ENCODE peak calls at places on chromosomes 4 and X, in seven cellular contexts. M is Peyer's patch, E is substantia nigra, D is GM23248, L is GM23338, S is adrenal gland, P is fibroblast of lung. R is an unnamed sample.

GRCh38 chr4:161222889-161223288 is 940.9 kb downstream of the FSTL5 start:
- DNase-seq in S (no peak), M (no peak), D (no peak), P (no peak), E (no peak), L (no peak), R (no peak)

GRCh38 chr4:185534850-185535761 is at the start of gene PDLIM3:
- DNase-seq in D (peak; percentile 51), L (peak; percentile 87), M (peak; percentile 55), S (peak; percentile 44), P (peak; percentile 60), E (peak; percentile 20), R (peak; percentile 58)

GRCh38 chrX:42519666-42520231 is 258.2 kb downstream of the PPP1R2C start:
- DNase-seq in M (no peak), L (no peak), D (peak; percentile 65), S (peak; percentile 30), E (no peak), P (peak; percentile 73), R (no peak)

GRCh38 chr4:113328514-113328913 is 279.1 kb downstream of the ANK2 start:
- DNase-seq in P (no peak), E (no peak), L (peak; percentile 86), M (no peak), S (no peak), D (peak; percentile 23), R (no peak)

GRCh38 chr4:100009490-100009889 is 59.4 kb upstream of the H2AZ1 start:
- DNase-seq in D (no peak), L (no peak), E (no peak), P (peak; percentile 40), M (no peak), S (no peak), R (no peak)

GRCh38 chrX:120001787-120002186 is 58.2 kb upstream of the NKAP start:
- DNase-seq in L (peak; percentile 62), E (no peak), M (no peak), P (no peak), D (no peak), S (no peak), R (no peak)

GRCh38 chr4:102157984-102158383 is 187.3 kb downstream of the SLC39A8 start:
- DNase-seq in P (no peak), S (no peak), E (no peak), M (no peak), L (no peak), D (no peak), R (no peak)

GRCh38 chr4:87011340-87012034 is 76.7 kb downstream of the AFF1 start:
- DNase-seq in S (peak; percentile 34), P (peak; percentile 92), E (no peak), L (peak; percentile 75), M (no peak), D (peak; percentile 95), R (no peak)

GRCh38 chr4:101205878-101206277 is 141.4 kb downstream of the PPP3CA start:
- DNase-seq in E (no peak), M (no peak), L (peak; percentile 28), S (no peak), D (peak; percentile 68), P (peak; percentile 85), R (no peak)

GRCh38 chr4:98963538-98964433 is 31.7 kb upstream of the METAP1 start:
- DNase-seq in S (no peak), M (no peak), D (peak; percentile 36), L (no peak), E (no peak), P (peak; percentile 2), R (no peak)

GRCh38 chrX:11143931-11144678 is 33.0 kb downstream of the HCCS start:
- DNase-seq in S (peak; percentile 61), E (peak; percentile 20), L (peak; percentile 82), M (peak; percentile 80), P (peak; percentile 54), D (peak; percentile 74), R (no peak)

GRCh38 chr4:113869743-113870375 is 108.3 kb upstream of the CAMK2D start:
- DNase-seq in P (peak; percentile 81), S (no peak), L (no peak), M (peak; percentile 56), D (peak; percentile 60), E (no peak), R (no peak)

GRCh38 chr4:3874525-3875110 is 108.4 kb downstream of the ADRA2C start:
- DNase-seq in M (peak; percentile 18), D (no peak), P (no peak), E (no peak), S (peak; percentile 6), L (no peak), R (no peak)

GRCh38 chr4:127648061-127648460 is 15.3 kb downstream of the INTU start:
- DNase-seq in S (peak; percentile 42), M (no peak), D (peak; percentile 9), L (no peak), P (peak; percentile 20), E (no peak), R (no peak)

DNA sequence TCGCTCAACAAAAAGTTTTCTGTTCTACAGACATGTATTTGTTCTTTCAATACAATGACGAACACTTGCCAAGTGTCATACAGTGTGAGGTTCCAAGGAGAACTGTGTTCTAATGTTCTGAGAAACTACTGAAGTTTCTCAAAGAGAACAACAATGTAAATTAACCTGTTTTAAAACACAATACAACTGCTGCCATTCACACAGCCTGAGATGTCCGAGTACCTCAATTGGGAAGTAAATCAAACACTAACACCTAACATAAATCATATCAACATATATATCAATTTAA is 35.3 kb downstream of the APBB2 start:
- DNase-seq in M (no peak), L (no peak), E (no peak), D (peak; percentile 28), P (no peak), S (no peak), R (no peak)
- H3K27ac ChIP-seq in M (no peak overlapping the region), L (no peak overlapping the region), E (peak overlapping the region; percentile 89), D (peak overlapping the region; percentile 18), P (no peak overlapping the region), S (no peak overlapping the region), R (no peak overlapping the region)

GRCh38 chr4:78627966-78628678 is 76.6 kb downstream of the ANXA3 start:
- DNase-seq in P (no peak), E (no peak), S (no peak), L (no peak), D (no peak), M (no peak), R (no peak)
- H3K27ac ChIP-seq in P (no peak overlapping the region), E (no peak overlapping the region), S (no peak overlapping the region), L (no peak overlapping the region), D (no peak overlapping the region), M (no peak overlapping the region), R (peak overlapping the region; percentile 8)

GRCh38 chr4:125322363-125322730 is 7.6 kb downstream of the FAT4 start:
- DNase-seq in D (peak; percentile 61), E (no peak), S (no peak), P (peak; percentile 72), L (no peak), M (no peak), R (no peak)
- H3K27ac ChIP-seq in D (peak overlapping the region; percentile 64), E (peak overlapping the region; percentile 43), S (no peak overlapping the region), P (no peak overlapping the region), L (no peak overlapping the region), M (no peak overlapping the region), R (no peak overlapping the region)

GRCh38 chrX:39440734-39441305 is 639.6 kb downstream of the MID1IP1 start:
- DNase-seq in S (no peak), E (no peak), L (no peak), D (no peak), M (no peak), P (no peak), R (no peak)
- H3K27ac ChIP-seq in S (no peak overlapping the region), E (no peak overlapping the region), L (no peak overlapping the region), D (no peak overlapping the region), M (peak overlapping the region; percentile 13), P (no peak overlapping the region), R (no peak overlapping the region)

DNA sequence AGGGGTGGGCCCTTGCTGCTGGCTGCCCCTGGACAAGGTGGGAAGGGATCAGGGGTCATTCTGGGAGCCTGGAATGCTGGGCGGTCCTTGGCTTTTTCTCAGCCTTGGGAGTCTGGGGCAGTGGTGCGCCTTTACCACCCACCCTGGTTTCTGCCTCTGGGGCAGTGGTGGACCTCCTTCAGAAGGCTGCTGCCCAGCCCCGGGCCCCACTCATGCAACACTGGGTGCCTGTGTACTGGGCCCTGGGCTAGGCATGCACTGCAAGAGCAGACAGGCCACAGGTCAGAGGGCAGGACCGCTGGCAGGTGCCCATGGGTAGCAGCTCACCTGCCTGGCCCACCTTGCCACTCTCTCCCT is 4.3 kb downstream of the SH3BP2 start:
- DNase-seq in D (no peak), L (no peak), S (no peak), M (peak; percentile 42), E (no peak), P (no peak), R (peak; percentile 51)
- H3K27ac ChIP-seq in D (peak overlapping the region; percentile 73), L (no peak overlapping the region), S (no peak overlapping the region), M (peak overlapping the region; percentile 66), E (peak overlapping the region; percentile 80), P (no peak overlapping the region), R (peak overlapping the region; percentile 29)

DNA sequence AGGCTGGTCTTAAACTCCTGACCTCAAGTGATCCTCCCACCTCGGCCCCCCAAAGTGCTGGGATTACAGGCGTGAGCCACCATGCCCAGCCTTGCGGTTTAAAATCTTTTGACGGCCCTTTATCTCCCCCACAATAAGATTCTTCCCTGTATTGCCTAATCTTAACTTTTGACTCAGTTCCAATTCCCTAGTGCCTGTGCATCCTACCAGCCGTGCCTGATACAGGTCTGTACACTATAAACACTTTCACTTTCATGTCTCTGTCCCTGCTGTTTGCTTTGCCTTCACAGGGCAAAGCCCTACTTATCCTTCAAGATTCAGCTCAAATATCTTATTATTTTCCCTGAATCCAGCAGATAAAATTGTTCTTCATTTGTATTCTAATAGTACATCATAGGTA is 74.6 kb downstream of the WDR44 start:
- DNase-seq in M (no peak), S (peak; percentile 27), D (peak; percentile 28), P (peak; percentile 38), L (no peak), E (no peak), R (no peak)
- H3K27ac ChIP-seq in M (no peak overlapping the region), S (no peak overlapping the region), D (no peak overlapping the region), P (no peak overlapping the region), L (no peak overlapping the region), E (peak overlapping the region; percentile 67), R (no peak overlapping the region)

GRCh38 chr4:82373816-82374740 is at the start of gene HNRNPD:
- DNase-seq in M (peak; percentile 99), D (peak; percentile 100), E (peak; percentile 88), L (peak; percentile 99), P (peak; percentile 100), S (peak; percentile 99), R (peak; percentile 97)

GRCh38 chr4:82372874-82373815 is 646 bp downstream of the HNRNPD start:
- DNase-seq in M (peak; percentile 89), L (peak; percentile 87), P (peak; percentile 69), D (peak; percentile 89), S (peak; percentile 77), E (peak; percentile 41), R (peak; percentile 80)

GRCh38 chr4:82371398-82371972 is 2.3 kb downstream of the HNRNPD start:
- DNase-seq in P (no peak), L (peak; percentile 38), S (no peak), E (no peak), D (peak; percentile 49), M (no peak), R (no peak)

GRCh38 chr4:82376109-82376508 is 2.3 kb upstream of the HNRNPD start:
- DNase-seq in L (no peak), M (no peak), E (no peak), D (no peak), P (no peak), S (no peak), R (no peak)

DNA sequence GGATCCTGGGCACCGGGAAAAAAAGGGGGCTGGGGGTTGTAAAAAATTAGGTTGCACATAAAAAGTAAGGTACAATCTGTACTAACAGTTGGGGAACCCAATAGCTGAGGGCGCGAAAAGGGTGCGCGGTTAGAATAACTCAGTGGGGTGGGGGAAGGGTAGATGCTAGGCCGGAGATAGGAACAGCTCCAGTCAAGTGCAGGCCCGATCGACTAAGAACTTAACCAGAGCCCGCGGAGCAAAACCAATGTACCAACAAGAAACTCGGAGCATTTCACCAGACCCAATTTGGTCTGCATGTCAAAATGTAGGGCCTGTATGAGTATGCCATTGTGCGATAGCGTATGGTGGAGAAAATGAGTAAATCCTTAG is 1.3 kb downstream of the HNRNPD start:
- DNase-seq in D (peak; percentile 58), P (no peak), L (peak; percentile 62), S (peak; percentile 45), M (peak; percentile 73), E (peak; percentile 26), R (peak; percentile 50)
- H3K27ac ChIP-seq in D (peak overlapping the region; percentile 88), P (peak overlapping the region; percentile 99), L (peak overlapping the region; percentile 97), S (peak overlapping the region; percentile 93), M (peak overlapping the region; percentile 93), E (peak overlapping the region; percentile 96), R (peak overlapping the region; percentile 100)

R was measured in pancreas.